ENCODE peak calls at places on chromosomes 3 and 15, in six cellular contexts. One of them, this sample, is unnamed.

GRCh38 chr3:75321060-75321459 is 343.1 kb upstream of the FRG2C start:
- DNase-seq in K562: no peak
- DNase-seq in GM12878: no peak
- DNase-seq in HCT116: no peak
- DNase-seq in H1: no peak
- DNase-seq in HepG2: no peak
- DNase-seq in this sample: no peak

GRCh38 chr3:189309400-189309975 is 137.7 kb downstream of the TPRG1 start:
- DNase-seq in K562: no peak
- DNase-seq in GM12878: no peak
- DNase-seq in HCT116: no peak
- DNase-seq in H1: no peak
- DNase-seq in HepG2: no peak
- DNase-seq in this sample: peak; percentile 78

GRCh38 chr3:149352556-149352955 is 19.1 kb upstream of the TM4SF18 start:
- DNase-seq in K562: peak; percentile 62
- DNase-seq in GM12878: no peak
- DNase-seq in HCT116: peak; percentile 75
- DNase-seq in H1: peak; percentile 66
- DNase-seq in HepG2: peak; percentile 67
- DNase-seq in this sample: peak; percentile 84

GRCh38 chr15:101348015-101348414 is 53.0 kb upstream of the SNRPA1 start:
- DNase-seq in K562: no peak
- DNase-seq in GM12878: no peak
- DNase-seq in HCT116: no peak
- DNase-seq in H1: no peak
- DNase-seq in HepG2: no peak
- DNase-seq in this sample: no peak

GRCh38 chr15:57559875-57560274 is 31.8 kb upstream of the MYZAP start:
- DNase-seq in K562: peak; percentile 72
- DNase-seq in GM12878: no peak
- DNase-seq in HCT116: peak; percentile 47
- DNase-seq in H1: peak; percentile 59
- DNase-seq in HepG2: peak; percentile 88
- DNase-seq in this sample: peak; percentile 30

GRCh38 chr3:110727056-110727455 is 344.6 kb upstream of the NECTIN3 start:
- DNase-seq in K562: no peak
- DNase-seq in GM12878: no peak
- DNase-seq in HCT116: no peak
- DNase-seq in H1: no peak
- DNase-seq in HepG2: no peak
- DNase-seq in this sample: no peak

GRCh38 chr15:65930134-65930533 is 60.8 kb downstream of the RAB11A start:
- DNase-seq in K562: no peak
- DNase-seq in GM12878: no peak
- DNase-seq in HCT116: no peak
- DNase-seq in H1: no peak
- DNase-seq in HepG2: no peak
- DNase-seq in this sample: no peak

GRCh38 chr15:99537344-99537743 is 28.4 kb upstream of the MEF2A start:
- DNase-seq in K562: no peak
- DNase-seq in GM12878: no peak
- DNase-seq in HCT116: no peak
- DNase-seq in H1: no peak
- DNase-seq in HepG2: no peak
- DNase-seq in this sample: no peak

GRCh38 chr15:67784057-67784781 is 41.1 kb upstream of the SKOR1 start:
- DNase-seq in K562: no peak
- DNase-seq in GM12878: peak; percentile 82
- DNase-seq in HCT116: no peak
- DNase-seq in H1: no peak
- DNase-seq in HepG2: no peak
- DNase-seq in this sample: no peak

GRCh38 chr15:85340852-85341251 is 39.6 kb upstream of the AKAP13 start:
- DNase-seq in K562: no peak
- DNase-seq in GM12878: no peak
- DNase-seq in HCT116: no peak
- DNase-seq in H1: no peak
- DNase-seq in HepG2: no peak
- DNase-seq in this sample: no peak

GRCh38 chr3:182139627-182140357 is 428.1 kb downstream of the SOX2 start:
- DNase-seq in K562: no peak
- DNase-seq in GM12878: no peak
- DNase-seq in HCT116: no peak
- DNase-seq in H1: peak; percentile 64
- DNase-seq in HepG2: no peak
- DNase-seq in this sample: no peak

GRCh38 chr15:71761649-71762048 is 48.7 kb upstream of the NR2E3 start:
- DNase-seq in K562: no peak
- DNase-seq in GM12878: no peak
- DNase-seq in HCT116: peak; percentile 76
- DNase-seq in H1: no peak
- DNase-seq in HepG2: peak; percentile 60
- DNase-seq in this sample: peak; percentile 56

GRCh38 chr15:39592500-39592899 is 11.6 kb downstream of the THBS1 start:
- DNase-seq in K562: no peak
- DNase-seq in GM12878: no peak
- DNase-seq in HCT116: no peak
- DNase-seq in H1: no peak
- DNase-seq in HepG2: no peak
- DNase-seq in this sample: no peak

GRCh38 chr15:50145451-50145872 is 26.4 kb upstream of the ATP8B4 start:
- DNase-seq in K562: peak; percentile 69
- DNase-seq in GM12878: peak; percentile 16
- DNase-seq in HCT116: peak; percentile 71
- DNase-seq in H1: peak; percentile 7
- DNase-seq in HepG2: peak; percentile 78
- DNase-seq in this sample: peak; percentile 23

GRCh38 chr15:87871130-87871737 is 385.3 kb downstream of the NTRK3 start:
- DNase-seq in K562: no peak
- DNase-seq in GM12878: no peak
- DNase-seq in HCT116: no peak
- DNase-seq in H1: no peak
- DNase-seq in HepG2: no peak
- DNase-seq in this sample: no peak

GRCh38 chr3:31448035-31448881 is 84.5 kb upstream of the STT3B start:
- DNase-seq in K562: no peak
- DNase-seq in GM12878: no peak
- DNase-seq in HCT116: peak; percentile 24
- DNase-seq in H1: peak; percentile 13
- DNase-seq in HepG2: peak; percentile 53
- DNase-seq in this sample: no peak

GRCh38 chr15:65401607-65402240 is 21.0 kb downstream of the IGDCC4 start:
- DNase-seq in K562: no peak
- DNase-seq in GM12878: no peak
- DNase-seq in HCT116: no peak
- DNase-seq in H1: no peak
- DNase-seq in HepG2: no peak
- DNase-seq in this sample: no peak

GRCh38 chr3:23183731-23184130 is 19.4 kb upstream of the UBE2E2 start:
- DNase-seq in K562: peak; percentile 15
- DNase-seq in GM12878: no peak
- DNase-seq in HCT116: peak; percentile 54
- DNase-seq in H1: no peak
- DNase-seq in HepG2: peak; percentile 43
- DNase-seq in this sample: peak; percentile 56

GRCh38 chr3:126551839-126552687 is 6.7 kb downstream of the C3orf22 start:
- DNase-seq in K562: no peak
- DNase-seq in GM12878: no peak
- DNase-seq in HCT116: no peak
- DNase-seq in H1: no peak
- DNase-seq in HepG2: no peak
- DNase-seq in this sample: no peak

GRCh38 chr3:58639842-58640241 is 26.7 kb downstream of the FAM3D start:
- DNase-seq in K562: no peak
- DNase-seq in GM12878: no peak
- DNase-seq in HCT116: no peak
- DNase-seq in H1: no peak
- DNase-seq in HepG2: no peak
- DNase-seq in this sample: no peak

GRCh38 chr3:195886181-195887141 is 21.9 kb downstream of the TNK2 start:
- DNase-seq in K562: peak; percentile 54
- DNase-seq in GM12878: no peak
- DNase-seq in HCT116: no peak
- DNase-seq in H1: no peak
- DNase-seq in HepG2: no peak
- DNase-seq in this sample: no peak

GRCh38 chr3:69831737-69832136 is 92.5 kb downstream of the MITF start:
- DNase-seq in K562: no peak
- DNase-seq in GM12878: no peak
- DNase-seq in HCT116: no peak
- DNase-seq in H1: no peak
- DNase-seq in HepG2: no peak
- DNase-seq in this sample: no peak

GRCh38 chr3:43296565-43296964 is 10.2 kb downstream of the SNRK start:
- DNase-seq in K562: no peak
- DNase-seq in GM12878: no peak
- DNase-seq in HCT116: no peak
- DNase-seq in H1: no peak
- DNase-seq in HepG2: no peak
- DNase-seq in this sample: no peak

GRCh38 chr3:128260275-128260674 is 107.0 kb downstream of the EEFSEC start:
- DNase-seq in K562: no peak
- DNase-seq in GM12878: no peak
- DNase-seq in HCT116: no peak
- DNase-seq in H1: no peak
- DNase-seq in HepG2: no peak
- DNase-seq in this sample: no peak

GRCh38 chr15:73015493-73015892 is 36.8 kb upstream of the NEO1 start:
- DNase-seq in K562: no peak
- DNase-seq in GM12878: no peak
- DNase-seq in HCT116: no peak
- DNase-seq in H1: no peak
- DNase-seq in HepG2: no peak
- DNase-seq in this sample: no peak

DNA sequence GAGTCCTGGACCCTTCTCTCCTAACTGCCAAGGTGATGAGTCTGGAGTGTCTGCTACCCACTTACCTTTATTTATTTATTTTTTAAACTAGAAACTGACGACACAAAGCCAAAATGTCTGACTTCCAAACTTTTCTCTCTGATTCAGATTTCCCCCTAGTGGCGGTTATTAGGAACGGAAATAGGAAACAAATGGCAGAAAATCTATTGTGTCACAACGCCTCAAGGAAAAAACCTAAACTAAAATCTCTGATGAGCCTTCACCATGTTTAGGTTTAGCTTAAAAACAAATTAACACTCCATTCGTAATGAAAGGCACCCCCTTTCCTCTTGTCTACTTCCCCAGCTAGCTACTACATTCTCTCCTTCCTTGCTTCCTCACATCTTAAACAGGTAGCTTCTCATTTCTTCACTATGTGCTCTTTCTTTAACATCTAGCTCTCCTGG is 94.0 kb upstream of the MEX3B start:
- DNase-seq in K562: peak; percentile 39
- DNase-seq in GM12878: no peak
- DNase-seq in HCT116: peak; percentile 33
- DNase-seq in H1: no peak
- DNase-seq in HepG2: peak; percentile 36
- DNase-seq in this sample: peak; percentile 8
- TF ChIP-seq JUND in K562: no peak
- TF ChIP-seq JUND in GM12878: no peak
- TF ChIP-seq JUND in HCT116: no peak
- TF ChIP-seq JUND in H1: no peak
- TF ChIP-seq JUND in HepG2: no peak
- TF ChIP-seq JUND in this sample: no peak

DNA sequence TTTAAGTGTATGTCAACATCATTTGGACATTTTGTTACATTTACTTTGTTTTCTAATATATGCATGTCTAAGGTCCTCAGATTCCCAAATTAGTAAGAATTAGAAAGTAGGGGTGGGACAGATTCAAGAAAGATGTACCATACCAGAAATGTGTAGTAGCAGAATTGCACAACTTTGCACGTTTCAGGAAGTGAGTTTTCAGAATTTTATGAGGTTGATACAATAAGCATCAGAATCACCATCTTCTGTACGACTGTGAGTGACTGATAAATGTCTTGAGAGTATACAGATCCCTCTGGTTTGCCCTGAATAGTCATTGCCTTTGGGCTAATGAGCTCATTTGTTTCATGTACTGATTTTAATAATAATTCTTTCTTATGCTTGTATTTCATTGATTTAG is 9.3 kb downstream of the ARIH2 start:
- DNase-seq in K562: no peak
- DNase-seq in GM12878: no peak
- DNase-seq in HCT116: no peak
- DNase-seq in H1: no peak
- DNase-seq in HepG2: no peak
- DNase-seq in this sample: no peak
- TF ChIP-seq JUND in K562: no peak
- TF ChIP-seq JUND in GM12878: no peak
- TF ChIP-seq JUND in HCT116: no peak
- TF ChIP-seq JUND in H1: no peak
- TF ChIP-seq JUND in HepG2: no peak
- TF ChIP-seq JUND in this sample: no peak

GRCh38 chr15:35209838-35210237 is 124.7 kb upstream of the NANOGP8 start:
- DNase-seq in K562: no peak
- DNase-seq in GM12878: no peak
- DNase-seq in HCT116: no peak
- DNase-seq in H1: no peak
- DNase-seq in HepG2: peak; percentile 89
- DNase-seq in this sample: no peak

GRCh38 chr15:35211240-35211952 is 126.3 kb upstream of the NANOGP8 start:
- DNase-seq in K562: no peak
- DNase-seq in GM12878: no peak
- DNase-seq in HCT116: no peak
- DNase-seq in H1: no peak
- DNase-seq in HepG2: no peak
- DNase-seq in this sample: no peak

GRCh38 chr15:35208353-35208752 is 123.3 kb upstream of the NANOGP8 start:
- DNase-seq in K562: no peak
- DNase-seq in GM12878: no peak
- DNase-seq in HCT116: no peak
- DNase-seq in H1: no peak
- DNase-seq in HepG2: no peak
- DNase-seq in this sample: no peak

GRCh38 chr15:35206060-35206675 is 121.1 kb upstream of the NANOGP8 start:
- DNase-seq in K562: peak; percentile 50
- DNase-seq in GM12878: no peak
- DNase-seq in HCT116: peak; percentile 7
- DNase-seq in H1: no peak
- DNase-seq in HepG2: peak; percentile 8
- DNase-seq in this sample: no peak

DNA sequence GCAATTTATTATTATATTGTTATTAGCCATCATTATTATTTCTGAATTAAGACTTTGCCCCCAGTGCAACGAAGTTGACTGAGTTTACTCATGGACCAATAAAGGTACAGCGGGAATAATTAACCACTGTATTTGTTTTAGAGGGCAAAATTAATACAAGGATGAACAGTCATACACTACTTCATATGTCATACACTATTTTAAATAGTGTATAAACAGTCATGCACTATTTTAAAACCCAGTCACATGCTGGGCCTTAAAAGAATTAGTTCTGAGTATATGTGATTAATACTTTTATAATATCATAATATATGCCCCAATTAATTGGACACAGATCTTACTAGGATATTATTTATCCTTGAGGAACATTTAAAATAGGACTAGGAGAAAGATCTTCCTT is 125.3 kb upstream of the NANOGP8 start:
- DNase-seq in K562: no peak
- DNase-seq in GM12878: no peak
- DNase-seq in HCT116: no peak
- DNase-seq in H1: no peak
- DNase-seq in HepG2: no peak
- DNase-seq in this sample: no peak
- TF ChIP-seq JUND in K562: no peak
- TF ChIP-seq JUND in GM12878: no peak
- TF ChIP-seq JUND in HCT116: no peak
- TF ChIP-seq JUND in H1: no peak
- TF ChIP-seq JUND in HepG2: no peak
- TF ChIP-seq JUND in this sample: no peak

GRCh38 chr3:186966406-186966805 is 36.1 kb downstream of the ST6GAL1 start:
- DNase-seq in K562: no peak
- DNase-seq in GM12878: no peak
- DNase-seq in HCT116: no peak
- DNase-seq in H1: no peak
- DNase-seq in HepG2: no peak
- DNase-seq in this sample: no peak
- TF ChIP-seq JUND in K562: no peak
- TF ChIP-seq JUND in GM12878: no peak
- TF ChIP-seq JUND in HCT116: no peak
- TF ChIP-seq JUND in H1: no peak
- TF ChIP-seq JUND in HepG2: no peak
- TF ChIP-seq JUND in this sample: no peak

This sample was measured in T47D.